ENCODE peak calls at places on chromosomes 1 and 21, in four cellular contexts. One of them, this sample, is unnamed.
A peak's percentile ranks its signal among the peaks of the same experiment; 100 is the strongest.

GRCh38 chr1:192807968-192808587 is 761 bp upstream of the RGS2 start:
- DNase-seq in esophagus squamous epithelium: peak; percentile 21
- DNase-seq in transverse colon: no peak
- DNase-seq in uterus: no peak
- DNase-seq in this sample: no peak

GRCh38 chr21:37531402-37532042 is 164.9 kb downstream of the DYRK1A start:
- DNase-seq in esophagus squamous epithelium: no peak
- DNase-seq in uterus: no peak
- DNase-seq in transverse colon: peak; percentile 20
- DNase-seq in this sample: no peak

GRCh38 chr1:166197141-166197540 is 30.3 kb upstream of the FAM78B start:
- DNase-seq in uterus: no peak
- DNase-seq in transverse colon: no peak
- DNase-seq in esophagus squamous epithelium: no peak
- DNase-seq in this sample: peak; percentile 9

GRCh38 chr1:182206628-182207239 is 145.2 kb upstream of the ZNF648 start:
- DNase-seq in transverse colon: peak; percentile 43
- DNase-seq in esophagus squamous epithelium: no peak
- DNase-seq in uterus: peak; percentile 77
- DNase-seq in this sample: no peak

GRCh38 chr1:244050835-244051444 is at the start of gene ZBTB18:
- DNase-seq in esophagus squamous epithelium: no peak
- DNase-seq in transverse colon: no peak
- DNase-seq in uterus: no peak
- DNase-seq in this sample: no peak

GRCh38 chr1:233320023-233320422 is 7.5 kb upstream of the MAP3K21 start:
- DNase-seq in transverse colon: no peak
- DNase-seq in uterus: no peak
- DNase-seq in esophagus squamous epithelium: no peak
- DNase-seq in this sample: no peak

GRCh38 chr21:25350056-25350455 is 257.2 kb downstream of the MRPL39 start:
- DNase-seq in uterus: no peak
- DNase-seq in esophagus squamous epithelium: no peak
- DNase-seq in transverse colon: no peak
- DNase-seq in this sample: peak; percentile 51

GRCh38 chr1:6651889-6652288 is 27.2 kb downstream of the THAP3 start:
- DNase-seq in esophagus squamous epithelium: no peak
- DNase-seq in transverse colon: no peak
- DNase-seq in uterus: no peak
- DNase-seq in this sample: no peak

GRCh38 chr1:118160825-118161224 is 24.2 kb downstream of the SPAG17 start:
- DNase-seq in esophagus squamous epithelium: no peak
- DNase-seq in transverse colon: no peak
- DNase-seq in uterus: no peak
- DNase-seq in this sample: no peak

GRCh38 chr1:37509181-37509580 is 5.4 kb downstream of the MEAF6 start:
- DNase-seq in transverse colon: no peak
- DNase-seq in esophagus squamous epithelium: no peak
- DNase-seq in uterus: no peak
- DNase-seq in this sample: no peak

GRCh38 chr1:29856663-29857224 is 620.4 kb downstream of the PTPRU start:
- DNase-seq in transverse colon: no peak
- DNase-seq in esophagus squamous epithelium: no peak
- DNase-seq in uterus: no peak
- DNase-seq in this sample: no peak

GRCh38 chr21:31092867-31093266 is 54.6 kb upstream of the KRTAP19-8 start:
- DNase-seq in uterus: no peak
- DNase-seq in transverse colon: no peak
- DNase-seq in esophagus squamous epithelium: no peak
- DNase-seq in this sample: no peak

GRCh38 chr1:201141418-201141817 is 12.9 kb downstream of the TMEM9 start:
- DNase-seq in uterus: no peak
- DNase-seq in esophagus squamous epithelium: no peak
- DNase-seq in transverse colon: no peak
- DNase-seq in this sample: no peak

GRCh38 chr1:116909511-116910378 is at the start of gene PTGFRN:
- DNase-seq in transverse colon: peak; percentile 73
- DNase-seq in esophagus squamous epithelium: no peak
- DNase-seq in uterus: peak; percentile 81
- DNase-seq in this sample: peak; percentile 76

GRCh38 chr1:7006996-7007871 is 222.0 kb downstream of the CAMTA1 start:
- DNase-seq in transverse colon: no peak
- DNase-seq in uterus: no peak
- DNase-seq in esophagus squamous epithelium: no peak
- DNase-seq in this sample: no peak

GRCh38 chr1:61427516-61427915 is 297.4 kb downstream of the TM2D1 start:
- DNase-seq in uterus: no peak
- DNase-seq in transverse colon: no peak
- DNase-seq in esophagus squamous epithelium: no peak
- DNase-seq in this sample: no peak

GRCh38 chr1:20223106-20223505 is 36.8 kb upstream of the PLA2G2C start:
- DNase-seq in esophagus squamous epithelium: no peak
- DNase-seq in transverse colon: no peak
- DNase-seq in uterus: no peak
- DNase-seq in this sample: no peak
- H3K27me3 ChIP-seq in esophagus squamous epithelium: peaks cover 80% of the 10 kb centered on the region
- H3K27me3 ChIP-seq in transverse colon: peaks cover 14% of the 10 kb centered on the region
- H3K27me3 ChIP-seq in uterus: no peaks in the 10 kb centered on the region
- H3K27me3 ChIP-seq in this sample: no peaks in the 10 kb centered on the region

GRCh38 chr1:183830389-183830788 is 25.5 kb downstream of the RGL1 start:
- DNase-seq in uterus: no peak
- DNase-seq in esophagus squamous epithelium: no peak
- DNase-seq in transverse colon: no peak
- DNase-seq in this sample: no peak
- TF ChIP-seq POLR2A in uterus: no peak
- TF ChIP-seq POLR2A in esophagus squamous epithelium: no peak
- TF ChIP-seq POLR2A in transverse colon: no peak
- TF ChIP-seq POLR2A in this sample: no peak

GRCh38 chr21:43992121-43992520 is 20.0 kb upstream of the TRAPPC10 start:
- DNase-seq in esophagus squamous epithelium: no peak
- DNase-seq in transverse colon: no peak
- DNase-seq in uterus: no peak
- DNase-seq in this sample: no peak

GRCh38 chr21:43994085-43994484 is 18.0 kb upstream of the TRAPPC10 start:
- DNase-seq in esophagus squamous epithelium: no peak
- DNase-seq in uterus: no peak
- DNase-seq in transverse colon: no peak
- DNase-seq in this sample: no peak

GRCh38 chr21:43993420-43993934 is 18.6 kb upstream of the TRAPPC10 start:
- DNase-seq in esophagus squamous epithelium: no peak
- DNase-seq in transverse colon: no peak
- DNase-seq in uterus: no peak
- DNase-seq in this sample: no peak

GRCh38 chr21:43989401-43989800 is 22.7 kb upstream of the TRAPPC10 start:
- DNase-seq in uterus: no peak
- DNase-seq in esophagus squamous epithelium: no peak
- DNase-seq in transverse colon: no peak
- DNase-seq in this sample: no peak

DNA sequence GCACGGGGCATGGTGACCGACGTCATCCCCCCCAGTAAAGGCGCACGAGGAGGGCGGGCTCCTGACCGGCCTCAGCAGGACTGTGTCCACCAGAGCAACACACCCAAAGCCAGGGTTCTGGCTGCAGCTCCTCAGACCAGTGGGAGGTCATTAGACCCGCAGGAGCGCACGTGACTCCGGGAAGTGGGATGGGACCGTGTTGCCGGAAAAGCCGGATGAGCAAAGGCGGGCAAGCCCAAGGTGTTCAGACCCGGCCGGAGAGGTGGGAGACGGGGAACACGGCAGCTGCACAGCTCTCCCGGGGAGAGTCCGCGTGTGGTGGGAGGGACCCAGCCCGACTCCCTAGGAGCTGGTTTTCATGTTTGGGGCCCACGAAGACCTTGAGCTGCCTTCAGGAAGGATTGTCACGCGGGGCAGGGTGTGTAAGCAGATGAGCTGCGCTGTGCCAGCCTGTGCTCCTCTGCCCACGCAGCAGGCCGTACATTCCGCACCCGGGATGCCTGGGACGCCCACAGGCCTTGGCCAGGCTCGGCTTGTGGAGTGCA is 20.6 kb upstream of the TRAPPC10 start:
- DNase-seq in esophagus squamous epithelium: no peak
- DNase-seq in uterus: no peak
- DNase-seq in transverse colon: no peak
- DNase-seq in this sample: no peak
- H3K27me3 ChIP-seq in esophagus squamous epithelium: peaks cover 12% of the 10 kb centered on the region
- H3K27me3 ChIP-seq in uterus: no peaks in the 10 kb centered on the region
- H3K27me3 ChIP-seq in transverse colon: no peaks in the 10 kb centered on the region
- H3K27me3 ChIP-seq in this sample: no peaks in the 10 kb centered on the region

DNA sequence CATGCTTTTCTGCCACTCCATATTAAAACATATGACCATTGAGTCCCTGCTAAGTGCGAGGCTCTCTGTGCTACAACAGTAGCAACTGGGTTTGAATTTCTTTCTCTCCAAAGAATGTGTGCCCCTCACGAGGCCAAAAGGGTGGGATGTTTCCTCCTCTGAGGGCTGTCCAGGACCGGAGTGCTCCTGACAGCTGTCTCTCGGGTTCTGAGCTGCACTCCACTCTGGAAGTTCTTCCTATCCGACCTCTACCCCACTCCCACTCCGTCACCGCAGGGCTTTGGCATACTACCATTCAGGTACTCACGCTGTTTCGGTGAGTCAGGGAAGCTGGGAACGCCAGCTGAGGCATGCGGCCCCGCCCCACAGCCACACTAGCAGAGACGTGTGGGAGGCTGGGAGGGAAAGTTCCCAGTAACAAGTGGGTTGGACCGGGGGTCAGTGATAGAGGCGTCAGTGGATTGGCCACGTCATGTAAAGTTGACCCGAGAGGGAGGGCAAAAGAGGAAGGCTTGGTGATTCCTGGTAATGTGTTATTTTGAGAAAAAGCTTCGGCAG is 715 bp upstream of the SLC50A1 start:
- DNase-seq in transverse colon: peak; percentile 95
- DNase-seq in esophagus squamous epithelium: peak; percentile 52
- DNase-seq in uterus: peak; percentile 91
- DNase-seq in this sample: peak; percentile 97
- TF ChIP-seq POLR2A in transverse colon: no peak
- TF ChIP-seq POLR2A in esophagus squamous epithelium: no peak
- TF ChIP-seq POLR2A in uterus: peak; percentile 28
- TF ChIP-seq POLR2A in this sample: peak; percentile 70

DNA sequence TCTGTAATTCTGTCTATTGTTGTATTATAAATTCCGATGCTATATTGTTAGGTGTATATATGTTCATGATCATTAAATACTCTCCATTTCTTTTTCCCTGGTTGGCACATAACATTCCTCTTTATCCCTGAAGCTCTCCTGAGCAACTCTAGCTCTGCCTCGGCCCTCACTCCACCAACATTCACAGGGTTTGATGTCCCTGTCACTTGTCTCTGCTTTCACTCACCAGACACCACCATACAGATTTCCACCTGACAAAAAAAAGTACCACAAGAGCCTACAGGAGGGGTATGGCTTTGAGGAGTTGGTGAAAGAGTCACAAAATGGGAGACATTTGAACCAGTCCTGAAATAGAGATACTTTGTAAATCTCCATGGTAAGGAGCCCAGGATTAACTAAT is 8.8 kb upstream of the TSPEAR start:
- DNase-seq in uterus: no peak
- DNase-seq in transverse colon: no peak
- DNase-seq in esophagus squamous epithelium: no peak
- DNase-seq in this sample: no peak
- H3K27me3 ChIP-seq in uterus: no peaks in the 10 kb centered on the region
- H3K27me3 ChIP-seq in transverse colon: peaks cover 77% of the 10 kb centered on the region
- H3K27me3 ChIP-seq in esophagus squamous epithelium: peaks cover 84% of the 10 kb centered on the region
- H3K27me3 ChIP-seq in this sample: peaks cover 17% of the 10 kb centered on the region

GRCh38 chr21:33362044-33362555 is 37.3 kb downstream of the IFNAR1 start:
- DNase-seq in uterus: no peak
- DNase-seq in esophagus squamous epithelium: peak; percentile 21
- DNase-seq in transverse colon: peak; percentile 56
- DNase-seq in this sample: peak; percentile 25
- TF ChIP-seq POLR2A in uterus: no peak
- TF ChIP-seq POLR2A in esophagus squamous epithelium: no peak
- TF ChIP-seq POLR2A in transverse colon: peak; percentile 89
- TF ChIP-seq POLR2A in this sample: no peak

GRCh38 chr1:181108297-181108696 is 19.8 kb downstream of the IER5 start:
- DNase-seq in uterus: no peak
- DNase-seq in esophagus squamous epithelium: no peak
- DNase-seq in transverse colon: no peak
- DNase-seq in this sample: no peak
- H3K27me3 ChIP-seq in uterus: no peaks in the 10 kb centered on the region
- H3K27me3 ChIP-seq in esophagus squamous epithelium: no peaks in the 10 kb centered on the region
- H3K27me3 ChIP-seq in transverse colon: no peaks in the 10 kb centered on the region
- H3K27me3 ChIP-seq in this sample: no peaks in the 10 kb centered on the region

DNA sequence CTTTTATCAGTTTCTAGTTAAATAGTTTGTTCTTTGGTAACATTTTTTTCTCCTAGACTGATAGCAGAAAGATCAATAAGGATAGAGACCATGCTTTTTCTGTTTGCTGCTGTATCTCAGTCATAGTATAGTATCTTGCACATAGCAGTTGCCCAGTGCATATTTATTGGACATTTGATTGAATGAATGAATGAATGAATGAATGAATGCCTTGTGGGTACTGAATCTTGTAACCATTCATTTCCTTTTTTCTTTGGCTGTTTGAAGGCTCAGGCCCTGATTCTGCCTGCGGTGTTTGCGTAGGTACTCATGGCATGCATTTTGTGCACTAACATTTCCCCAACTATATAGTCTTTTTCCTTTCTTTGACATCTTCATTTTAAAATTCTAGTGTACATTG is 83.9 kb downstream of the ST3GAL3 start:
- DNase-seq in uterus: no peak
- DNase-seq in esophagus squamous epithelium: no peak
- DNase-seq in transverse colon: no peak
- DNase-seq in this sample: no peak
- TF ChIP-seq POLR2A in uterus: no peak
- TF ChIP-seq POLR2A in esophagus squamous epithelium: no peak
- TF ChIP-seq POLR2A in transverse colon: no peak
- TF ChIP-seq POLR2A in this sample: no peak

This sample was measured in adrenal gland.